ENCODE peak calls at places on chromosome 6, in six cellular contexts. M, T, R, J, H and B are unnamed samples.

GRCh38 chr6:125300992-125301434 is 754 bp downstream of the HDDC2 start:
- DNase-seq in M (peak; percentile 25), T (no peak), R (peak; percentile 70), J (no peak), H (no peak), B (no peak)

GRCh38 chr6:85865665-85866372 is 223.1 kb upstream of the SYNCRIP start:
- DNase-seq in M (no peak), T (no peak), R (peak; percentile 36), J (no peak), H (no peak), B (no peak)

GRCh38 chr6:71544028-71544427 is 255.4 kb downstream of the OGFRL1 start:
- DNase-seq in M (no peak), T (no peak), R (no peak), J (no peak), H (no peak), B (peak; percentile 59)

GRCh38 chr6:12232339-12232738 is 57.8 kb upstream of the EDN1 start:
- DNase-seq in M (no peak), T (no peak), R (no peak), J (no peak), H (no peak), B (peak; percentile 65)

GRCh38 chr6:139801571-139802321 is 427.3 kb upstream of the CITED2 start:
- DNase-seq in M (no peak), T (no peak), R (no peak), J (no peak), H (no peak), B (no peak)

GRCh38 chr6:37840940-37841300 is 21.4 kb downstream of the ZFAND3 start:
- DNase-seq in M (peak; percentile 36), T (no peak), R (no peak), J (no peak), H (no peak), B (no peak)

GRCh38 chr6:49326337-49326736 is 136.7 kb downstream of the MMUT start:
- DNase-seq in M (no peak), T (no peak), R (no peak), J (no peak), H (no peak), B (peak; percentile 36)

GRCh38 chr6:30842754-30843610 is 41.3 kb upstream of the DDR1 start:
- DNase-seq in M (no peak), T (no peak), R (no peak), J (no peak), H (no peak), B (no peak)

GRCh38 chr6:90028080-90028778 is 134.0 kb downstream of the GJA10 start:
- DNase-seq in M (no peak), T (no peak), R (no peak), J (no peak), H (no peak), B (no peak)

GRCh38 chr6:126574301-126574700 is 234.4 kb downstream of the CENPW start:
- DNase-seq in M (no peak), T (no peak), R (no peak), J (no peak), H (no peak), B (no peak)

GRCh38 chr6:44456070-44456965 is 68.8 kb downstream of the CDC5L start:
- DNase-seq in M (peak; percentile 78), T (peak; percentile 34), R (peak; percentile 61), J (no peak), H (no peak), B (peak; percentile 10)

GRCh38 chr6:105269390-105269789 is 89.6 kb upstream of the POPDC3 start:
- DNase-seq in M (no peak), T (no peak), R (no peak), J (no peak), H (no peak), B (no peak)

GRCh38 chr6:41170547-41171160 is 7.7 kb upstream of the TREM2 start:
- DNase-seq in M (no peak), T (no peak), R (no peak), J (peak; percentile 29), H (no peak), B (no peak)

GRCh38 chr6:163759542-163759941 is 345.0 kb downstream of the QKI start:
- DNase-seq in M (no peak), T (no peak), R (no peak), J (no peak), H (no peak), B (no peak)